ENCODE peak calls at places on chromosomes 5 and 9, in six cellular contexts. H is HCT116, X is GM12878, Z is SK-N-SH, N is HepG2, W is H1. K is an unnamed sample.

GRCh38 chr9:117325789-117326185 is 89.1 kb downstream of the ASTN2 start:
- DNase-seq in Z (peak; percentile 10), X (no peak), H (no peak), W (no peak), N (no peak), K (no peak)

GRCh38 chr5:37770791-37771190 is 69.0 kb downstream of the GDNF start:
- DNase-seq in H (no peak), X (no peak), N (no peak), Z (no peak), W (no peak), K (no peak)

GRCh38 chr5:44993286-44993685 is 184.5 kb downstream of the MRPS30 start:
- DNase-seq in W (no peak), Z (no peak), X (no peak), N (no peak), H (no peak), K (no peak)

GRCh38 chr5:15734058-15734457 is 234.1 kb downstream of the FBXL7 start:
- DNase-seq in W (no peak), H (no peak), N (no peak), Z (no peak), X (no peak), K (no peak)

GRCh38 chr5:125011982-125012381 is 265.5 kb upstream of the ZNF608 start:
- DNase-seq in Z (no peak), H (no peak), N (no peak), W (no peak), X (no peak), K (no peak)

GRCh38 chr5:73709536-73710129 is 83.6 kb downstream of the ARHGEF28 start:
- DNase-seq in H (no peak), Z (no peak), N (peak; percentile 24), X (no peak), W (no peak), K (no peak)

GRCh38 chr9:89743216-89743575 is 138.4 kb downstream of the GADD45G start:
- DNase-seq in H (no peak), W (no peak), N (no peak), Z (no peak), X (peak; percentile 36), K (no peak)

GRCh38 chr5:5957737-5958136 is 420.6 kb downstream of the MED10 start:
- DNase-seq in W (no peak), Z (no peak), X (no peak), N (no peak), H (no peak), K (no peak)

GRCh38 chr5:25540628-25541027 is 895.9 kb upstream of the CDH10 start:
- DNase-seq in N (no peak), H (no peak), X (no peak), Z (no peak), W (no peak), K (peak; percentile 24)

DNA sequence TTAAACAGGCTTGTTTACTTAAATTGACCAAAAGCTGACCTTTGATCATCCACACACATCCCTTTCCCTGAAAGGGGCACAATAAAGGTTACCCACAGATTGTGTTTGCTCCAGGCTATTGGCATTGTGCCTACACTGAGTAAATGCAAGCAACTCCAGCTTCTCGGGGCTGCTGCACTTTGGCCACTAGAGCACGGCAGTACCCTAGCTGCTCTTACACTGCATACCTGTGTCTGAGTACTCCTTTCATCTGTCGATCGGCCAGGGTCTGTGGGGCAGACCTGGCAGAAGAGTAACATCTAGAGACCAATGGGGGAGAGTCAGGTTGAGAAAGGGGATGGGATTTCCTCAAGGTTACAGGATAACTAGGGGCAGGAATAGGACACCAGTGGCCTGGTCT is 281.9 kb upstream of the NMUR2 start:
- DNase-seq in X (no peak), Z (no peak), W (no peak), N (no peak), H (no peak), K (no peak)
- H3K4me1 ChIP-seq in X (no peaks in the 10 kb centered on the region), Z (no peaks in the 10 kb centered on the region), W (no peaks in the 10 kb centered on the region), N (no peaks in the 10 kb centered on the region), H (peaks cover 5% of the 10 kb centered on the region), K (no peaks in the 10 kb centered on the region)

GRCh38 chr5:17374157-17374556 is 123.9 kb upstream of the TAF11L2 start:
- DNase-seq in N (no peak), W (no peak), Z (no peak), H (no peak), X (no peak), K (no peak)
- TF ChIP-seq SIN3A in N (no peak), W (no peak), Z (no peak), H (no peak), X (no peak), K (no peak)

GRCh38 chr9:86075132-86075807 is 24.1 kb downstream of the GOLM1 start:
- DNase-seq in H (no peak), X (no peak), Z (no peak), W (no peak), N (no peak), K (no peak)

GRCh38 chr9:86069206-86069869 is 30.0 kb downstream of the GOLM1 start:
- DNase-seq in H (no peak), W (no peak), Z (no peak), N (no peak), X (no peak), K (no peak)

GRCh38 chr9:86072393-86073016 is 26.9 kb downstream of the GOLM1 start:
- DNase-seq in N (no peak), Z (no peak), X (no peak), W (no peak), H (no peak), K (no peak)

GRCh38 chr9:86077286-86077685 is 22.1 kb downstream of the GOLM1 start:
- DNase-seq in Z (no peak), X (no peak), H (no peak), N (no peak), W (no peak), K (no peak)

GRCh38 chr9:86073839-86074238 is 25.5 kb downstream of the GOLM1 start:
- DNase-seq in N (no peak), X (no peak), W (no peak), H (no peak), Z (no peak), K (no peak)
- H3K36me3 ChIP-seq in N (no peaks in the 10 kb centered on the region), X (no peaks in the 10 kb centered on the region), W (no peaks in the 10 kb centered on the region), H (peaks cover 21% of the 10 kb centered on the region), Z (no peaks in the 10 kb centered on the region), K (no peaks in the 10 kb centered on the region)

DNA sequence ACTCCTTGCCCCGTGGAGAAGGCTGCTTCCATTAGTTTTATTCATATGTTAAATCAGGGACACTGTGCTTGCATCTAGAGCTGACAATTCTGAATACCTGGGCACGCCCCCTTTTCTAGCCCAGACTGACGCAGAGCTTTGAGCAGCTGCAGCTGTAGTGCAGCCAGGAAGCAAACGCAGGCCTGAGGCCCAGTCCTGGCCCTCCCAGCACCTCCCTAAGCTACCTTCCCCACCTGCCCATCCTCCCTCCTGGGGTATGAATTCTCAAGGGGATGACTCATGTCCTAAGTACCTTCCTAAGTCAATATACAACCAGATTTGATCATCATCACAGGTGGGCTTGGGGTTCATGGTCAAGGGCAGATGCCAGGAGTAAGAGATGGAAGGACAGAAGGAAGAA is 3.5 kb downstream of the PHF19 start:
- DNase-seq in W (peak; percentile 95), N (no peak), X (no peak), H (peak; percentile 59), Z (no peak), K (no peak)
- H3K4me1 ChIP-seq in W (peaks cover 54% of the 10 kb centered on the region), N (peaks cover 38% of the 10 kb centered on the region), X (peaks cover 24% of the 10 kb centered on the region), H (peaks cover 63% of the 10 kb centered on the region), Z (peaks cover 15% of the 10 kb centered on the region), K (peaks cover 47% of the 10 kb centered on the region)

GRCh38 chr9:123657099-123657498 is 272.8 kb downstream of the DENND1A start:
- DNase-seq in H (no peak), Z (no peak), W (no peak), X (no peak), N (no peak), K (no peak)

GRCh38 chr9:123654647-123655637 is 275.0 kb downstream of the DENND1A start:
- DNase-seq in W (no peak), X (no peak), H (no peak), Z (no peak), N (no peak), K (no peak)

GRCh38 chr9:123654218-123654617 is 275.7 kb downstream of the DENND1A start:
- DNase-seq in W (no peak), X (no peak), N (no peak), H (no peak), Z (no peak), K (no peak)

GRCh38 chr9:123656565-123656964 is 273.4 kb downstream of the DENND1A start:
- DNase-seq in W (no peak), Z (no peak), X (no peak), N (no peak), H (no peak), K (no peak)

DNA sequence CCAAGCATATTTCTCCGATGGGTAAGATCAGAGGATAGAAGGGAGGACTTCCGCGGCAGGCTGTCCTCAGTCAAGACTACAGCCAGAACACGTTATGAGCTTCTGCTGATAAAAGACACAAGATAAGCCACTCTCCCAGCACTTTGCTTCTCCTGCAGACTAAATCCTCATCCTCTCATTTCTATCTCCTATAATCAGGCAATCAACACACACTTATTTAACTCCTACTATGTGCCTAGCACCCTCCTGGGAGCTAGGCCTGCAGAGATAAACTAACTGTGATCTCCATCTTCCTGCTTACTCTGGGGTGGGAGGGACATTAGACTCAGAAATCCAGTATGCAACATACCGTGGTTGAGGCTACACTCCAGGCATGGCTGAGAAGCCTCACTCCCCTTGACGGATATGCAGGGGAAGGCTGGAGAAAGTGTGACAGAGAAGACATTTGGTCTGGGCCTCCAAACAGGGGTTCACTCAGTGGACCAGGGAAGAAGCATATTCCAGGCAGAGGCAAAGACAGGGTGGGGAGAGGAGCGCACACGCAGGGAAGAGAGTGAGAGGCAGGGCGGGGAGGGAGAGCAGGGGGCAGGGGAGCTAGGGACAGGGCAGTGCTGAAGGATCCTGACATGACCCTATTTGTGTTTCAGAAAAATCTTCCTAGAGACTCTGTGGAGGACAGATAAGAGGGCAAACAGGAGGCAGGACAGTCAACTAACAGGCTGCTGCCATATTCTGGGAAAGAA is 274.1 kb downstream of the DENND1A start:
- DNase-seq in X (no peak), H (no peak), W (no peak), N (no peak), Z (no peak), K (no peak)
- TF ChIP-seq SIN3A in X (no peak), H (no peak), W (no peak), N (no peak), Z (no peak), K (no peak)

K was measured in Panc1.